ENCODE peak calls at places on chromosomes 13 and 19, in four cellular contexts. K is K562, A is HepG2, L is H1. I is an unnamed sample.

GRCh38 chr13:72782717-72783116 is 784 bp downstream of the PIBF1 start:
- DNase-seq in K (peak), L (no peak), A (no peak), I (peak)

GRCh38 chr13:97446448-97446847 is 12.5 kb downstream of the RAP2A start:
- DNase-seq in K (peak), L (no peak), A (no peak), I (no peak)

GRCh38 chr19:20247016-20247683 is 80.1 kb downstream of the ZNF486 start:
- DNase-seq in A (no peak), K (no peak), L (peak), I (no peak)

GRCh38 chr13:78241278-78241919 is 322.8 kb upstream of the EDNRB start:
- DNase-seq in A (peak), K (peak), L (peak), I (peak)

GRCh38 chr19:21603431-21604153 is 98.2 kb downstream of the ZNF429 start:
- DNase-seq in L (no peak), A (no peak), K (peak), I (no peak)

GRCh38 chr13:72437458-72437857 is 290.0 kb downstream of the MZT1 start:
- DNase-seq in A (no peak), K (no peak), L (no peak), I (no peak)

GRCh38 chr13:47277774-47278173 is 380.9 kb upstream of the HTR2A start:
- DNase-seq in A (no peak), K (no peak), L (no peak), I (no peak)

GRCh38 chr19:41172297-41173164 is 20.5 kb upstream of the CYP2S1 start:
- DNase-seq in K (no peak), A (no peak), L (no peak), I (no peak)

GRCh38 chr19:12778020-12778904 is 2.9 kb upstream of the HOOK2 start:
- DNase-seq in K (peak), A (no peak), L (peak), I (peak)

GRCh38 chr19:15934332-15935078 is at the start of gene CYP4F11:
- DNase-seq in A (peak), L (no peak), K (no peak), I (no peak)

GRCh38 chr13:49132479-49133002 is 87.6 kb upstream of the MLNR start:
- DNase-seq in L (no peak), K (no peak), A (peak), I (no peak)

GRCh38 chr19:18168673-18169381 is 4.8 kb upstream of the IFI30 start:
- DNase-seq in K (no peak), A (no peak), L (no peak), I (no peak)

GRCh38 chr19:54399189-54399588 is 16.1 kb upstream of the TTYH1 start:
- DNase-seq in K (no peak), L (no peak), A (no peak), I (no peak)

GRCh38 chr13:32206097-32206740 is 108.9 kb downstream of the ZAR1L start:
- DNase-seq in L (no peak), A (no peak), K (no peak), I (no peak)

GRCh38 chr19:50460161-50460765 is 16.0 kb upstream of the EMC10 start:
- DNase-seq in L (no peak), K (no peak), A (peak), I (no peak)

GRCh38 chr19:40139533-40140287 is 49.0 kb upstream of the ZNF780A start:
- DNase-seq in K (peak), L (peak), A (peak), I (peak)

GRCh38 chr19:41376241-41376997 is at the start of gene TMEM91:
- DNase-seq in A (no peak), K (no peak), L (peak), I (peak)

DNA sequence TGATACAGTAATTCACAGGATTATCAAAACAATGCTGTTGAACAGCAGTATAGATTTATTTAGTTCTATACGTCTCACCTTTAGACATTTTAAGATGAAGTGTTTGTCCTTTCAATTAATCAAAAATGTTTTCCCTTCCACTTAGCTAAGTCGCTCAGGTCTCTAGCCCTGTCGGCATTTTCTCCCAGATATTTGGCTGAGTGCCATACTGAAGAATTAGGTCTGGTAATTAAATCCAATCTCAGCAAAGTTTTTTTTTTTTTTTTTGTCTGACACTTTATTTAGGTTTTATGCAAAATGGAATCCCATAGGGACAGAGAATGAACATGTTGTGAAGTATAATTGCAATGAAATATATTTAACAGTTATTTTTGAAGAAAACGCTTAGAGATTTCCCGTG is 44.1 kb downstream of the RFC3 start:
- DNase-seq in K (no peak), A (no peak), L (no peak), I (no peak)
- H2AFZ ChIP-seq in K (no peak), A (no peak), L (no peak), I (no peak)

GRCh38 chr19:739998-740715 is 10.8 kb upstream of the MISP start:
- DNase-seq in L (no peak), K (no peak), A (peak), I (no peak)

GRCh38 chr19:738509-739128 is 12.3 kb upstream of the MISP start:
- DNase-seq in A (peak), L (no peak), K (no peak), I (no peak)

GRCh38 chr19:736125-736524 is 14.8 kb upstream of the MISP start:
- DNase-seq in K (no peak), L (no peak), A (no peak), I (no peak)

GRCh38 chr19:734716-735115 is 16.2 kb upstream of the MISP start:
- DNase-seq in A (no peak), L (no peak), K (no peak), I (no peak)

GRCh38 chr19:737591-738093 is 13.3 kb upstream of the MISP start:
- DNase-seq in K (peak), A (peak), L (peak), I (peak)
- TF ChIP-seq CTCF in K (peak), A (peak), L (peak), I (peak)

GRCh38 chr13:103388839-103389238 is 322.6 kb upstream of the SLC10A2 start:
- DNase-seq in L (no peak), K (no peak), A (no peak), I (no peak)

GRCh38 chr13:103386341-103386740 is 320.1 kb upstream of the SLC10A2 start:
- DNase-seq in A (no peak), K (no peak), L (no peak), I (no peak)
- TF ChIP-seq JUN in A (no peak), K (no peak), L (no peak), I (no peak)

GRCh38 chr13:80900557-80900956 is 559.6 kb upstream of the SPRY2 start:
- DNase-seq in A (no peak), L (no peak), K (no peak), I (no peak)

GRCh38 chr13:80889829-80890228 is 548.9 kb upstream of the SPRY2 start:
- DNase-seq in K (no peak), A (no peak), L (no peak), I (no peak)

GRCh38 chr13:80894930-80895329 is 554.0 kb upstream of the SPRY2 start:
- DNase-seq in L (no peak), K (no peak), A (no peak), I (no peak)
- H2AFZ ChIP-seq in L (no peak), K (no peak), A (no peak), I (no peak)

DNA sequence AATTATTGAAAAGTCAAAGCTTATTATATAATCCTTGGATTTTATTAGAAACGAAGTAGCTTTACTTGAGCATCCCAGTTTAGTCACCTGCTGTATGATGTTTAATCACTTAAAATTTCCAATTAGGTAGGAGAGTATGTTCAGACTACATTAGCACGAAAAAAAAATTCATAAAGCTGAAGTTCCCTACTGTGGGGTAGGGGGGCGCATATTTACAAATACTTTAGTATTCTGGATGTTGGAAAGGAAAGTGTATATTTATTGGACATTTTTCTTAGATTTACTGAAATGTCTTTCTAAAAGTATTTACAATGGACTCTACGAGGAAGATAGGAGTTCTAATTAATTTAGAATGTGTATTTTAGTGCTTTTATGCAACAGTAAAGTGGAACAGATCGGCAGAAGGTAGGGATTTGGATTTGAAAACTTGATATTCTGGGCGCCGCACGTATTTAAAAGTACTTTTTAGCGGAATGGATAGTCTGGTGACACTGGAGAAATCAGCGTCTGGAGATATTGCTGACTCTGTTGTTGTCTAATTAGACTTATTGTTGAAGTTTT is 1.9 kb downstream of the CDK8 start:
- DNase-seq in K (peak), A (peak), L (no peak), I (peak)
- TF ChIP-seq CTCF in K (no peak), A (peak), L (no peak), I (no peak)

GRCh38 chr13:52642131-52642530 is at the start of gene HNRNPA1L2:
- DNase-seq in L (no peak), K (no peak), A (no peak), I (no peak)

GRCh38 chr13:52644108-52644507 is 1.9 kb downstream of the HNRNPA1L2 start:
- DNase-seq in L (no peak), K (no peak), A (no peak), I (no peak)

DNA sequence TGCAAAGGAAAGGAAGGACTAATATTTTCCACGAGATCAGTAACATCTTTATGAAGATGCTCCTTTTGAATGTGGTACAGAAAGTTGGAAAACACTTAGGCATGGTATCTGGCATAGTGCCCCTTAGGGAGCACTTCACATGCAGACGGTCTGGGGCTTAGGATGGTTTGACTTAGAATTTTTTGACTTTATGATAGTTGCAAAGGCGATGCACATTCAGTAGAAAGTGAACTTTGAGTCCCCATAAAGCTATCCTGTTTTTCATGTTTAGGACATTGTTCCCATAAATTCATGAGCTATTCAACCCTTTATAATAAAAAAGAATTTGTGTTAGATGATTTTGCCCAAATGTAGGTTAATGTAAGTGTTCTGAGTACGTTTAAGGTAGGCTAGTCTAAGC is 3.3 kb upstream of the HNRNPA1L2 start:
- DNase-seq in A (no peak), K (no peak), L (no peak), I (no peak)
- TF ChIP-seq JUN in A (no peak), K (no peak), L (no peak), I (no peak)

DNA sequence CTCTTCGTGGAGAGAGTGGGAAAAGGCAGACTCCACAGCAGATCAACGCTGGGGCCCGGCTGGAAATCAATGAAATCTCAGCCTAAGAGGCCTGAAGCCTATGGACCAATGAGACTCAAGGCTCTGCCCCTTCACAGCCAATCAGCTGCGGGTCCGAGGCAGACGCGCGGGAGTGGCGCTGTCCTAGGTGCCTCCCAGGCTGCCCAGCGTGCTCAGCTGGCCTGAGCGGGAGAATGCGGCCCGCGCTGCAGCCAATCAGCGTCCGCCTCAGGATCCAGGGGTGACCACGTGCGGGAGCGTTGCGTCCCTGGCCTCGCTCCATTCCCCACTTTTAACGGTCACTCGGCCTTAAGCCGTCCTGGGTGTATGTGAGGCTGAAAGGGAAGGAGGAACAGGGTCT is at the start of gene ZBTB32:
- DNase-seq in L (peak), K (peak), A (no peak), I (peak)
- H2AFZ ChIP-seq in L (no peak), K (no peak), A (no peak), I (no peak)

GRCh38 chr13:43058318-43058674 is 34.9 kb downstream of the DNAJC15 start:
- DNase-seq in K (no peak), L (no peak), A (peak), I (no peak)
- TF ChIP-seq CTCF in K (no peak), L (no peak), A (no peak), I (no peak)

I was measured in endothelial cell of umbilical vein.